ENCODE peak calls at places on chromosomes 13 and 19, in ten cellular contexts. Z, G, J, C, S, V, I, L, F and P are unnamed samples.

GRCh38 chr13:98480915-98481510 is 95.9 kb downstream of the STK24 start:
- DNase-seq in L (no peak), I (peak), S (no peak), J (no peak), G (peak), Z (no peak), F (peak), V (no peak), C (no peak), P (no peak)

GRCh38 chr13:110300090-110300815 is 6.7 kb downstream of the COL4A1 start:
- DNase-seq in G (no peak), V (no peak), J (no peak), I (no peak), L (no peak), S (no peak), C (no peak), Z (no peak), F (no peak), P (no peak)

GRCh38 chr19:43774103-43774939 is 6.5 kb downstream of the KCNN4 start:
- DNase-seq in F (peak), I (no peak), Z (no peak), L (no peak), S (peak), G (peak), J (no peak), C (peak), V (peak), P (no peak)

GRCh38 chr13:75362026-75362425 is 119.9 kb downstream of the TBC1D4 start:
- DNase-seq in Z (no peak), G (no peak), I (no peak), F (no peak), C (no peak), J (no peak), L (no peak), S (no peak), V (peak), P (no peak)

GRCh38 chr19:33374406-33374703 is 846 bp downstream of the CEBPG start:
- DNase-seq in I (no peak), V (peak), L (no peak), J (no peak), S (no peak), C (no peak), F (no peak), Z (no peak), G (no peak), P (no peak)

GRCh38 chr13:99968521-99969367 is 2.8 kb downstream of the ZIC5 start:
- DNase-seq in C (no peak), G (no peak), S (no peak), Z (no peak), F (peak), V (peak), I (no peak), L (no peak), J (no peak), P (no peak)

GRCh38 chr19:35095667-35096368 is 19.8 kb upstream of the FXYD3 start:
- DNase-seq in C (no peak), Z (no peak), L (no peak), J (no peak), F (no peak), V (no peak), I (no peak), G (peak), S (no peak), P (no peak)

GRCh38 chr19:18514800-18515682 is 6.8 kb downstream of the ELL start:
- DNase-seq in G (no peak), L (no peak), S (peak), F (peak), Z (no peak), I (no peak), C (no peak), J (no peak), V (no peak), P (no peak)

GRCh38 chr19:44720945-44721344 is 22.0 kb downstream of the CEACAM16 start:
- DNase-seq in C (no peak), I (no peak), G (no peak), V (no peak), Z (no peak), J (no peak), S (no peak), L (no peak), F (no peak), P (no peak)

GRCh38 chr19:55315956-55316525 is 9.1 kb downstream of the TMEM150B start:
- DNase-seq in S (no peak), Z (no peak), V (no peak), C (no peak), F (no peak), G (no peak), J (no peak), L (no peak), I (no peak), P (no peak)

GRCh38 chr19:55426042-55426441 is 17.1 kb downstream of the SHISA7 start:
- DNase-seq in Z (no peak), C (no peak), S (no peak), F (no peak), I (no peak), L (no peak), G (no peak), V (no peak), J (no peak), P (no peak)

GRCh38 chr13:48578516-48579166 is 45.8 kb upstream of the RCBTB2 start:
- DNase-seq in Z (no peak), I (no peak), F (no peak), S (no peak), L (no peak), G (no peak), C (no peak), V (no peak), J (no peak), P (peak)

GRCh38 chr13:39362652-39363390 is 240.2 kb downstream of the LHFPL6 start:
- DNase-seq in S (no peak), I (no peak), Z (no peak), L (no peak), G (no peak), C (no peak), J (no peak), V (no peak), F (no peak), P (no peak)

GRCh38 chr13:75458696-75459422 is 23.1 kb downstream of the TBC1D4 start:
- DNase-seq in I (peak), F (peak), Z (no peak), J (no peak), S (peak), L (no peak), G (no peak), V (no peak), C (no peak), P (no peak)

GRCh38 chr13:60396783-60397692 is at the start of gene TDRD3:
- DNase-seq in Z (no peak), I (peak), F (peak), V (peak), L (peak), S (peak), G (peak), C (peak), J (peak), P (peak)
- TF ChIP-seq POLR2A in Z (no peak), I (peak), F (peak), V (no peak), L (peak), S (no peak), G (peak), C (peak), J (no peak), P (peak)

GRCh38 chr19:49877020-49877878 is at the start of the genes AKT1S1 and TBC1D17:
- DNase-seq in V (peak), Z (peak), S (peak), F (peak), C (peak), G (peak), J (peak), I (peak), L (peak), P (peak)
- TF ChIP-seq POLR2AphosphoS5 in V (peak), Z (peak), S (peak), F (peak), C (peak), G (peak), J (peak), I (peak), L (peak), P (no peak)

DNA sequence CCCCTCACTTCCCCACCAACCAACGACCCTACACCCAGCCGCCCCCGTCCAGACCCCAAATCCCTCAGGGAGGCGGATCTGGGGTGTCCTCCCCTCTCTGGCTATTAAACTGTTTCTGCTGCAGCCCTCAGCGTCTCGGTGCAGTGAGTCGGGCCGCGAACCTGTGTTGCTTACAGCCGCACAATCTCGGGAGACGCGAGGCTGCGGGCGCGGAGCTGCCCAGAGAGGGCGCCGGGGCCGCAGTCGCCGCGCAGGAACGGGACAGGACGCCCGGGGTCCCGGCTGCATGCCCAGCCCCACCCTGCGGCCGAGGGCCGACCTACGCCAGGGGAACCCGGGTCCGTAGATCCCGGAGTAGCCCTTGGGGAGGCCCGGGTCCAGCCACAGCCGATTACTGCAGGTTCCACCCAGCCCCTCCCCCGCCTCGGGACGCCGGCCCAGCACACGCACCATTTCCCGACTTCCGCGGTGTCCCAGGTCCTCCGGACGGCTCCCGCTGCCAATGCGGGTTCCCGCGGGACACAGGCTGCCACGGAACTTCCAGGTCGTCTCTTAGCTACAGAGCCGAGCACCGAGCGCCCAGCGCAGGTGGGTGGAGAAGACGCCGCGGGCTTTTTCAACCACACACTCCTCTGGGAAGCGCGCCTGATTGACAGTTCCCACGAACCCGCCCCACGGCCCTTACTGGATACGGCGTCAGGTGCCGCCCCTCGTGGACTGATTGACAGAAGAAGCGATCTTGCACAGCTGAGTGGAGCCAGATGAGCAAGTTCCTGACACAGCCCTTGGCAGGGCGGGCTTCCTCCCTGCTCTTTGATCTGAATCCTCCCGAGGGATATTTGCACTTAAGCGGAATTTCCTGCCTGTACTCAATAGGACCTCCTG is at the start of gene ZNF799:
- DNase-seq in I (peak), J (peak), G (peak), L (peak), Z (peak), F (peak), C (peak), S (peak), V (peak), P (peak)
- TF ChIP-seq POLR2A in I (no peak), J (no peak), G (peak), L (no peak), Z (no peak), F (peak), C (peak), S (no peak), V (no peak), P (no peak)

GRCh38 chr13:34990399-34991224 is 48.5 kb downstream of the NBEA start:
- DNase-seq in C (no peak), Z (no peak), L (no peak), S (no peak), V (no peak), F (no peak), I (no peak), J (no peak), G (no peak), P (no peak)
- TF ChIP-seq POLR2AphosphoS5 in C (no peak), Z (no peak), L (no peak), S (no peak), V (no peak), F (no peak), I (no peak), J (no peak), G (no peak), P (no peak)

GRCh38 chr19:9538183-9539058 is at the start of gene ZNF426:
- DNase-seq in I (peak), V (peak), S (peak), G (peak), F (peak), L (peak), C (peak), J (peak), Z (no peak), P (peak)
- TF ChIP-seq POLR2A in I (peak), V (no peak), S (no peak), G (peak), F (peak), L (no peak), C (peak), J (no peak), Z (no peak), P (no peak)

DNA sequence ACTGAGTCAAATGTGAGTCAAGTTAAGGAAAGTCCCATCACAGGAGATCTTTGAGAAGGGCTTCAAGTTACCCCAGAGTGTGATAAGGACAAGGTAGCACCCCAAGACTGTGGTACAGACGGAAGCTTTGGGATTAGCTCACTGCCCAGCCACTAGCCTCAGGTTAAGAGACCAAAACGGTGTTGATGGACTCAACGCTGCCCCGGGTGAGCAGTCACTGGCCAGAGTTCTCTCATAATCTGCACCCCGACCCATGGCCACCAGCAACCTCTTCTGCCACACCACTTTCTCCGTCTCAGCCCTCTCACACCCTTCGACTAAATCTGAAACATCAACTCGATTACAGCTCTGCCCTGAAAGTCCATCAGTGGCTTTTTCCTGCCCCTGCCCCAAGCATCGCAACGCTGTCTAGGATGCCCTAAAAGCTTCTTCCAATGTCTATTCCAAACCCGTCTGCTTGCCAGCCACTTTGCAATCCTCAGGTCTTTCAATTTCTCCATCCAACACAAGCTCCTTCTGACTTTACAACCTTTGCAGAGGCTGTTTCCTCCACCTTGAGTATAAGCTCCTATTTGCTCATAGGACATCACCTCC is 5.6 kb downstream of the HNRNPL start:
- DNase-seq in G (no peak), C (no peak), S (no peak), J (no peak), L (no peak), V (no peak), Z (no peak), I (no peak), F (no peak), P (no peak)
- TF ChIP-seq POLR2AphosphoS5 in G (no peak), C (peak), S (no peak), J (peak), L (no peak), V (no peak), Z (no peak), I (peak), F (no peak), P (no peak)

DNA sequence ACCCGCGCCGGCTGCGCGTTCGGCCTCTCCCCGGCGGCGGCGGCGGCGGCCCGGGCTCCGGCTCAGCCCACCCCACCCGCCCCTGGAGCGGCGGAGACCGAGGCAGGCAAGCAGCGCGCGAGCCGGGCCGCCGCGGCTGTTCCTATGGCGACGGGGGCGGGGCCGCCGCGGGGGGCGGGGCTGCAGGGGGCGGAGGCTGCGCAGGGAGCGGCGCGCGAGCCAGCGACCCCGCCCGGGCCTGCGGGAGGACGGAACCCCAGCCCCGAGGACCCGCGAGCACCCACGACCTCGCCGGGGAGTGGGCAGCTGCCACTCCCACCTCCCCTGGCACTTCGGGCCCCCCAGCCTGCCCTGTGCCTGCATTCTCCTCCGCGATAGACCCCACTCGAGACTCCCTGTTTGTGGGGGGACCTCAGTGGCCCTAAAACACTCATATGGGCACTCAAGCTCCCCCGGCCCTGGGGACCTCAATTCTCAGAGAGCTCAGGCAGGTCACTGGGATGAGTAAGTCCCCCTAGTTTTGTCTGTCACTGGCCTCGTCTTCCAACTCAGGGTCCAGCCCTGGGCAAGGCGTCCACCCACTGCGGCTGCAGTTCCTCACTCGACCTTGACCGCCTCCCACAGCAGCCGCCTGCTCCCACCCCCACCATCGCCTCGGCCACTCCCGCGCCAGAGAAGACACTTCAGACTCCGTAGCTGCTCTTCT is at the start of gene CTXN1:
- DNase-seq in J (no peak), V (peak), S (peak), I (peak), L (no peak), C (peak), F (peak), G (peak), Z (no peak), P (no peak)
- TF ChIP-seq POLR2A in J (no peak), V (no peak), S (no peak), I (no peak), L (no peak), C (no peak), F (peak), G (peak), Z (no peak), P (no peak)

GRCh38 chr19:3065675-3066357 is 3.5 kb upstream of the TLE5 start:
- DNase-seq in L (no peak), Z (no peak), S (peak), G (no peak), F (peak), C (no peak), V (no peak), I (peak), J (no peak), P (no peak)
- TF ChIP-seq POLR2AphosphoS5 in L (no peak), Z (no peak), S (no peak), G (no peak), F (no peak), C (no peak), V (no peak), I (peak), J (no peak), P (no peak)

GRCh38 chr19:41866284-41866683 is 6.2 kb downstream of the RPS19 start:
- DNase-seq in F (no peak), L (no peak), I (no peak), J (no peak), V (no peak), Z (no peak), S (no peak), G (no peak), C (no peak), P (no peak)
- TF ChIP-seq POLR2A in F (no peak), L (no peak), I (peak), J (no peak), V (no peak), Z (no peak), S (no peak), G (peak), C (no peak), P (no peak)